ENCODE peak calls at places on chromosome 10, in five cellular contexts. H, E, B, R and J are unnamed samples.

GRCh38 chr10:92408017-92408361 is 117.0 kb downstream of the MARCHF5 start:
- DNase-seq in B (no peak), E (no peak), R (no peak), H (no peak), J (no peak)

GRCh38 chr10:115936926-115937755 is 335.9 kb downstream of the GFRA1 start:
- DNase-seq in B (no peak), H (no peak), R (no peak), E (peak), J (no peak)

GRCh38 chr10:29377333-29377961 is 88.6 kb downstream of the LYZL1 start:
- DNase-seq in R (no peak), E (peak), H (no peak), B (no peak), J (no peak)

GRCh38 chr10:836782-837181 is 94.7 kb downstream of the LARP4B start:
- DNase-seq in E (no peak), B (no peak), R (no peak), H (no peak), J (no peak)

GRCh38 chr10:124534821-124535601 is 73.4 kb downstream of the LHPP start:
- DNase-seq in H (no peak), E (no peak), R (no peak), B (no peak), J (no peak)

GRCh38 chr10:30387646-30388243 is 38.7 kb upstream of the MTPAP start:
- DNase-seq in E (peak), H (no peak), R (no peak), B (no peak), J (no peak)

GRCh38 chr10:66405566-66405965 is 520.3 kb upstream of the LRRTM3 start:
- DNase-seq in B (no peak), H (no peak), E (no peak), R (no peak), J (no peak)

GRCh38 chr10:88200637-88201036 is 337.2 kb downstream of the PTEN start:
- DNase-seq in H (no peak), R (peak), B (no peak), E (no peak), J (no peak)

GRCh38 chr10:114519306-114519669 is 115.0 kb upstream of the AFAP1L2 start:
- DNase-seq in E (no peak), R (no peak), H (no peak), B (no peak), J (no peak)

GRCh38 chr10:3237530-3237929 is 64.9 kb upstream of the PITRM1 start:
- DNase-seq in R (no peak), E (no peak), B (no peak), H (no peak), J (no peak)

GRCh38 chr10:73647211-73647874 is 6.1 kb upstream of the MYOZ1 start:
- DNase-seq in H (peak), E (peak), R (peak), B (no peak), J (no peak)

GRCh38 chr10:124091646-124092269 is 1.6 kb downstream of the CHST15 start:
- DNase-seq in H (peak), R (peak), B (peak), E (peak), J (no peak)

GRCh38 chr10:52483587-52483986 is 169.5 kb downstream of the DKK1 start:
- DNase-seq in R (no peak), H (no peak), B (peak), E (no peak), J (no peak)

GRCh38 chr10:821322-821721 is 110.2 kb downstream of the LARP4B start:
- DNase-seq in E (peak), R (no peak), H (no peak), B (no peak), J (no peak)

GRCh38 chr10:35910234-35910633 is 268.1 kb upstream of the FZD8 start:
- DNase-seq in R (no peak), H (no peak), B (no peak), E (peak), J (peak)

GRCh38 chr10:4883079-4883739 is 57.2 kb downstream of the AKR1E2 start:
- DNase-seq in R (no peak), E (peak), B (no peak), H (no peak), J (peak)

GRCh38 chr10:63611078-63611477 is 89.9 kb downstream of the REEP3 start:
- DNase-seq in R (no peak), B (no peak), E (peak), H (no peak), J (no peak)

GRCh38 chr10:103765981-103766380 is 89.4 kb downstream of the SH3PXD2A start:
- DNase-seq in E (no peak), R (no peak), B (peak), H (peak), J (no peak)
- H3K4me3 ChIP-seq in E (no peak), R (no peak), B (no peak), H (no peak), J (no peak)

GRCh38 chr10:49610015-49610734 is at the start of gene SLC18A3:
- DNase-seq in H (no peak), E (no peak), R (no peak), B (no peak), J (no peak)
- H3K4me3 ChIP-seq in H (no peak), E (no peak), R (peak), B (no peak), J (no peak)

DNA sequence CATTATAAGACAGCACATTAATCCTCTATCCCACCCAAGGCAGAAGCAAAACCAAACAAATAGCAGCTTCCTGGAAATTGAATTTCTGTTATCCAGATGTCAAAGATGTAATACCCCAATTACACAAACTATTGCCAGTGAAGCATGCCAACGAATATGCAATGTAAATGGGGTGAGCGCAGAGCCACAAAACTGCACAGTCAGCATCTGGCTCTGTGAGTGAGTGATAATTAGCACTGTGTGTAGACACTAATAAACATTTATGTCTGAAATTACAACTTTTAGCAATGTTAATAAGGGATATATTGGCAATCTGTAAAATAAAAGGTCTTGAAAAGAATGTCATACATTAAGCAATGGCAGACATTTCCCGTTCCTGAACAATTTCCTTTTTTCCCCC is 3.1 kb downstream of the BEND7 start:
- DNase-seq in B (no peak), E (no peak), H (no peak), R (no peak), J (no peak)
- H3K4me3 ChIP-seq in B (no peak), E (no peak), H (no peak), R (no peak), J (no peak)

GRCh38 chr10:22333167-22333566 is 12.1 kb upstream of the SPAG6 start:
- DNase-seq in E (no peak), B (peak), R (peak), H (no peak), J (no peak)
- H3K4me3 ChIP-seq in E (no peak), B (peak), R (no peak), H (no peak), J (no peak)

GRCh38 chr10:31413325-31413724 is 94.3 kb downstream of the ZEB1 start:
- DNase-seq in E (no peak), B (no peak), R (no peak), H (no peak), J (no peak)
- H3K4me3 ChIP-seq in E (no peak), B (no peak), R (no peak), H (no peak), J (no peak)

GRCh38 chr10:132550366-132551092 is 12.9 kb downstream of the INPP5A start:
- DNase-seq in R (no peak), B (no peak), E (no peak), H (no peak), J (no peak)

GRCh38 chr10:132554053-132554990 is 16.7 kb downstream of the INPP5A start:
- DNase-seq in E (no peak), R (no peak), H (no peak), B (no peak), J (no peak)

GRCh38 chr10:132549416-132549815 is 11.8 kb downstream of the INPP5A start:
- DNase-seq in E (no peak), H (no peak), B (no peak), R (no peak), J (no peak)

GRCh38 chr10:132551093-132551807 is 13.7 kb downstream of the INPP5A start:
- DNase-seq in H (no peak), E (no peak), R (no peak), B (no peak), J (no peak)

DNA sequence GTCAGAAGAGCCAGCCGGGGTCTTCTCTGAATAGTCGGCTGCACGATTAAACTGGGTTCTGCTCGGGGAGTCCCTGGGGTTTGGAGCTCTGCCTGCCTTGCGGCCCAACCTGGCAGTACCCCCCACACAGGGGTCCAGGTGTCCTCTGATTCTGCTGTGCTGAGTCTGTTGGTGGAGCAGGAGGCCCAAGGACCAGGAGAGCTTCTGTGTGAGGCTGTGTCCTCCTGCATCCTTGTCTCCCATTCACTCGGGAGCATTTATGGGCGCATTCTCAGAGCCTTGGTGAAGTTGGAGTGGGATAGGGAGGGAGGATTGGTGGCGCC is 14.2 kb downstream of the INPP5A start:
- DNase-seq in R (no peak), E (no peak), H (no peak), B (no peak), J (no peak)
- H3K4me3 ChIP-seq in R (no peak), E (no peak), H (no peak), B (no peak), J (no peak)

GRCh38 chr10:103651783-103652476 is 158.4 kb downstream of the NEURL1 start:
- DNase-seq in E (no peak), B (no peak), H (peak), R (no peak), J (no peak)
- H3K4me3 ChIP-seq in E (no peak), B (no peak), H (no peak), R (no peak), J (no peak)

GRCh38 chr10:44385423-44385725 is 477 bp upstream of the CXCL12 start:
- DNase-seq in R (no peak), E (no peak), H (no peak), B (no peak), J (no peak)

GRCh38 chr10:44382981-44383748 is 1.7 kb downstream of the CXCL12 start:
- DNase-seq in E (no peak), B (no peak), H (no peak), R (no peak), J (no peak)

GRCh38 chr10:44383749-44384600 is 922 bp downstream of the CXCL12 start:
- DNase-seq in B (no peak), E (peak), R (no peak), H (peak), J (no peak)

GRCh38 chr10:44385726-44386438 is 985 bp upstream of the CXCL12 start:
- DNase-seq in R (no peak), B (no peak), E (no peak), H (no peak), J (no peak)

GRCh38 chr10:44384601-44385422 is at the start of gene CXCL12:
- DNase-seq in E (peak), B (no peak), H (peak), R (no peak), J (no peak)
- H3K4me3 ChIP-seq in E (peak), B (peak), H (peak), R (no peak), J (peak)